ENCODE peak calls at places on chromosomes 16 and 17, in seven cellular contexts. One of them, this sample, is unnamed.

GRCh38 chr17:50332196-50332595 is 13.7 kb upstream of the XYLT2 start:
- DNase-seq in H1: no peak
- DNase-seq in K562: no peak
- DNase-seq in HepG2: no peak
- DNase-seq in SK-N-SH: no peak
- DNase-seq in HCT116: no peak
- DNase-seq in GM12878: no peak
- DNase-seq in this sample: no peak

GRCh38 chr17:43722921-43723665 is 35.5 kb downstream of the SOST start:
- DNase-seq in HepG2: no peak
- DNase-seq in SK-N-SH: no peak
- DNase-seq in HCT116: no peak
- DNase-seq in K562: no peak
- DNase-seq in H1: no peak
- DNase-seq in GM12878: no peak
- DNase-seq in this sample: no peak

GRCh38 chr17:12622726-12623125 is 43.0 kb upstream of the MYOCD start:
- DNase-seq in H1: no peak
- DNase-seq in SK-N-SH: no peak
- DNase-seq in HepG2: no peak
- DNase-seq in GM12878: no peak
- DNase-seq in HCT116: no peak
- DNase-seq in K562: no peak
- DNase-seq in this sample: no peak

GRCh38 chr16:87608400-87608985 is 6.2 kb downstream of the JPH3 start:
- DNase-seq in HepG2: peak
- DNase-seq in H1: no peak
- DNase-seq in K562: peak
- DNase-seq in SK-N-SH: no peak
- DNase-seq in GM12878: no peak
- DNase-seq in HCT116: no peak
- DNase-seq in this sample: peak

GRCh38 chr16:3444032-3444388 is 530 bp downstream of the NAA60 start:
- DNase-seq in SK-N-SH: peak
- DNase-seq in K562: no peak
- DNase-seq in GM12878: no peak
- DNase-seq in H1: no peak
- DNase-seq in HepG2: peak
- DNase-seq in HCT116: peak
- DNase-seq in this sample: no peak

GRCh38 chr17:19303367-19303776 is 59.2 kb downstream of the B9D1 start:
- DNase-seq in K562: no peak
- DNase-seq in HCT116: no peak
- DNase-seq in H1: no peak
- DNase-seq in GM12878: no peak
- DNase-seq in SK-N-SH: no peak
- DNase-seq in HepG2: no peak
- DNase-seq in this sample: no peak

GRCh38 chr16:30748634-30749445 is 615 bp downstream of the PHKG2 start:
- DNase-seq in GM12878: no peak
- DNase-seq in SK-N-SH: peak
- DNase-seq in K562: peak
- DNase-seq in H1: no peak
- DNase-seq in HCT116: no peak
- DNase-seq in HepG2: no peak
- DNase-seq in this sample: peak

GRCh38 chr17:8826808-8827435 is 27.8 kb upstream of the MFSD6L start:
- DNase-seq in HepG2: no peak
- DNase-seq in GM12878: no peak
- DNase-seq in H1: no peak
- DNase-seq in SK-N-SH: no peak
- DNase-seq in K562: no peak
- DNase-seq in HCT116: no peak
- DNase-seq in this sample: no peak

GRCh38 chr17:57706761-57707160 is 38.3 kb downstream of the CCDC182 start:
- DNase-seq in K562: no peak
- DNase-seq in HCT116: no peak
- DNase-seq in GM12878: no peak
- DNase-seq in SK-N-SH: no peak
- DNase-seq in HepG2: no peak
- DNase-seq in H1: no peak
- DNase-seq in this sample: no peak

GRCh38 chr17:71427801-71428200 is 693.0 kb upstream of the SOX9 start:
- DNase-seq in SK-N-SH: no peak
- DNase-seq in HCT116: no peak
- DNase-seq in H1: no peak
- DNase-seq in GM12878: no peak
- DNase-seq in K562: no peak
- DNase-seq in HepG2: no peak
- DNase-seq in this sample: peak

GRCh38 chr17:76414334-76415295 is 30.2 kb downstream of the SPHK1 start:
- DNase-seq in HCT116: no peak
- DNase-seq in HepG2: no peak
- DNase-seq in SK-N-SH: peak
- DNase-seq in K562: peak
- DNase-seq in GM12878: no peak
- DNase-seq in H1: no peak
- DNase-seq in this sample: no peak

GRCh38 chr17:77331161-77331864 is 190.5 kb downstream of the SEC14L1 start:
- DNase-seq in GM12878: peak
- DNase-seq in SK-N-SH: peak
- DNase-seq in H1: peak
- DNase-seq in K562: peak
- DNase-seq in HepG2: peak
- DNase-seq in HCT116: peak
- DNase-seq in this sample: peak

GRCh38 chr17:57365420-57365819 is 109.1 kb downstream of the MSI2 start:
- DNase-seq in H1: no peak
- DNase-seq in GM12878: no peak
- DNase-seq in HepG2: peak
- DNase-seq in HCT116: no peak
- DNase-seq in K562: peak
- DNase-seq in SK-N-SH: no peak
- DNase-seq in this sample: no peak

GRCh38 chr17:37769050-37769449 is 24.2 kb upstream of the HNF1B start:
- DNase-seq in GM12878: no peak
- DNase-seq in K562: no peak
- DNase-seq in HCT116: no peak
- DNase-seq in SK-N-SH: no peak
- DNase-seq in HepG2: no peak
- DNase-seq in H1: no peak
- DNase-seq in this sample: no peak

GRCh38 chr17:30101686-30102390 is 14.8 kb upstream of the NSRP1 start:
- DNase-seq in GM12878: no peak
- DNase-seq in SK-N-SH: no peak
- DNase-seq in K562: no peak
- DNase-seq in HepG2: no peak
- DNase-seq in H1: no peak
- DNase-seq in HCT116: no peak
- DNase-seq in this sample: no peak

GRCh38 chr17:77708049-77708448 is 250.5 kb upstream of the TNRC6C start:
- DNase-seq in HCT116: no peak
- DNase-seq in GM12878: no peak
- DNase-seq in SK-N-SH: no peak
- DNase-seq in HepG2: no peak
- DNase-seq in K562: no peak
- DNase-seq in H1: no peak
- DNase-seq in this sample: no peak

GRCh38 chr17:16048797-16049449 is 49.3 kb downstream of the TTC19 start:
- DNase-seq in SK-N-SH: no peak
- DNase-seq in GM12878: no peak
- DNase-seq in H1: no peak
- DNase-seq in HCT116: no peak
- DNase-seq in HepG2: no peak
- DNase-seq in K562: no peak
- DNase-seq in this sample: no peak

GRCh38 chr17:28477928-28478327 is 4.5 kb downstream of the SLC13A2 start:
- DNase-seq in H1: no peak
- DNase-seq in SK-N-SH: no peak
- DNase-seq in GM12878: no peak
- DNase-seq in HCT116: no peak
- DNase-seq in HepG2: no peak
- DNase-seq in K562: no peak
- DNase-seq in this sample: no peak

GRCh38 chr17:46928472-46929261 is 5.7 kb downstream of the GOSR2 start:
- DNase-seq in HepG2: no peak
- DNase-seq in H1: no peak
- DNase-seq in K562: no peak
- DNase-seq in HCT116: no peak
- DNase-seq in GM12878: no peak
- DNase-seq in SK-N-SH: no peak
- DNase-seq in this sample: no peak

GRCh38 chr16:87956169-87956770 is 5.0 kb downstream of the BANP start:
- DNase-seq in H1: no peak
- DNase-seq in GM12878: peak
- DNase-seq in K562: peak
- DNase-seq in HCT116: no peak
- DNase-seq in HepG2: no peak
- DNase-seq in SK-N-SH: no peak
- DNase-seq in this sample: no peak

DNA sequence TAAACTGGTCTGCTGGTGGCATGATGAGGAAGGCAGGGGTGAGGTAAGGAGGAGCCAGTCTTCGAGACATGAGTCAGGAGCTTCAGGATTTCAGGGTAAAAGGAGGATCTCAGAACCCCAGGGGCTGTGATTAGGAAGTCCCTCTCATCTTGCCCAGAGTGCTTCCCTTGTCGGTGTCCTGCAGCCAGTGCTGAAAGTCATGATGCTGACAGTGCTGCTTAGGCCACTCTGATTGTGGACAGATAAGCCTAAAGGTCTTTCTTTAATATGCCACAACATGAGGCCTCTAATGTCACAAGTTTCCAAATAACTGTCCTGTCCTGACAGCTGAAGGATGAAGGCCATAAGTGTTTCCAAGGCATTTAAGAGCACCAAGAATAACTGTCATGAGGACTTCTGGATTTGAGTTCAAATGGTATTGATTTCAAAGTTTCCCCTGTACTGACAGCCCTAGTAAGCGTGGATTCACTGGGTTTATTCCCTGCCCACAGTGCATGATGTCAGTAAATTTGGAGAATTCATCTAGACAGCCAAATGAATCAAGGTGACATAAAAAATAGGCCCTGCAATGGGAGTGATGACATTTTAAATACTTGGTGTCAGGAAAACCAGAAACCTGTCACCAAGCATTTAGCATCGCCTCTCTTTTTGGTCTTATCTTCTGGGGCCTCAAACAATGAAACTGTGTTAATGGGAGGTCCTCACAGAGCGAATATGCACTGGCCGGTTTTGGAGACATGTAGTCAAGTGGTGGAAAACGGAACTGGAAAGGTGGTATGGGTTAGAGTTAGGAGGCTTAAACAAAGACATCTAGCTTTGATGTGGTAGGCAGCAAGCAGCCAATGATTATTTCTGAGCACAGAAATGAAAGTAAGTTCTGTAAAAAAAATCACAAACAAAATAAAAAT is 29.2 kb downstream of the COG4 start:
- DNase-seq in SK-N-SH: no peak
- DNase-seq in H1: no peak
- DNase-seq in HepG2: no peak
- DNase-seq in K562: no peak
- DNase-seq in HCT116: no peak
- DNase-seq in GM12878: no peak
- DNase-seq in this sample: no peak
- TF ChIP-seq JUND in SK-N-SH: no peak
- TF ChIP-seq JUND in H1: no peak
- TF ChIP-seq JUND in HepG2: no peak
- TF ChIP-seq JUND in K562: no peak
- TF ChIP-seq JUND in HCT116: no peak
- TF ChIP-seq JUND in GM12878: no peak
- TF ChIP-seq JUND in this sample: no peak

GRCh38 chr16:640614-641013 is 1.0 kb upstream of the MCRIP2 start:
- DNase-seq in HepG2: no peak
- DNase-seq in K562: no peak
- DNase-seq in GM12878: no peak
- DNase-seq in H1: no peak
- DNase-seq in HCT116: no peak
- DNase-seq in SK-N-SH: no peak
- DNase-seq in this sample: no peak
- TF ChIP-seq JUND in HepG2: no peak
- TF ChIP-seq JUND in K562: no peak
- TF ChIP-seq JUND in GM12878: no peak
- TF ChIP-seq JUND in H1: no peak
- TF ChIP-seq JUND in HCT116: no peak
- TF ChIP-seq JUND in SK-N-SH: no peak
- TF ChIP-seq JUND in this sample: no peak

GRCh38 chr16:67537270-67537635 is 8.6 kb downstream of the RIPOR1 start:
- DNase-seq in SK-N-SH: peak
- DNase-seq in GM12878: no peak
- DNase-seq in HCT116: no peak
- DNase-seq in H1: no peak
- DNase-seq in K562: no peak
- DNase-seq in HepG2: no peak
- DNase-seq in this sample: no peak
- TF ChIP-seq JUND in SK-N-SH: no peak
- TF ChIP-seq JUND in GM12878: no peak
- TF ChIP-seq JUND in HCT116: no peak
- TF ChIP-seq JUND in H1: no peak
- TF ChIP-seq JUND in K562: no peak
- TF ChIP-seq JUND in HepG2: no peak
- TF ChIP-seq JUND in this sample: no peak

GRCh38 chr16:77223184-77223583 is 24.0 kb downstream of the SYCE1L start:
- DNase-seq in SK-N-SH: peak
- DNase-seq in K562: peak
- DNase-seq in HepG2: no peak
- DNase-seq in H1: no peak
- DNase-seq in GM12878: no peak
- DNase-seq in HCT116: no peak
- DNase-seq in this sample: no peak

GRCh38 chr16:77219437-77219836 is 20.2 kb downstream of the SYCE1L start:
- DNase-seq in SK-N-SH: no peak
- DNase-seq in HCT116: no peak
- DNase-seq in K562: no peak
- DNase-seq in GM12878: no peak
- DNase-seq in HepG2: no peak
- DNase-seq in H1: no peak
- DNase-seq in this sample: no peak

GRCh38 chr16:77225182-77225581 is 26.0 kb downstream of the SYCE1L start:
- DNase-seq in HepG2: no peak
- DNase-seq in SK-N-SH: no peak
- DNase-seq in HCT116: no peak
- DNase-seq in K562: no peak
- DNase-seq in H1: no peak
- DNase-seq in GM12878: no peak
- DNase-seq in this sample: no peak

GRCh38 chr16:77221482-77221881 is 22.3 kb downstream of the SYCE1L start:
- DNase-seq in GM12878: no peak
- DNase-seq in HCT116: no peak
- DNase-seq in SK-N-SH: no peak
- DNase-seq in K562: no peak
- DNase-seq in HepG2: no peak
- DNase-seq in H1: no peak
- DNase-seq in this sample: no peak

DNA sequence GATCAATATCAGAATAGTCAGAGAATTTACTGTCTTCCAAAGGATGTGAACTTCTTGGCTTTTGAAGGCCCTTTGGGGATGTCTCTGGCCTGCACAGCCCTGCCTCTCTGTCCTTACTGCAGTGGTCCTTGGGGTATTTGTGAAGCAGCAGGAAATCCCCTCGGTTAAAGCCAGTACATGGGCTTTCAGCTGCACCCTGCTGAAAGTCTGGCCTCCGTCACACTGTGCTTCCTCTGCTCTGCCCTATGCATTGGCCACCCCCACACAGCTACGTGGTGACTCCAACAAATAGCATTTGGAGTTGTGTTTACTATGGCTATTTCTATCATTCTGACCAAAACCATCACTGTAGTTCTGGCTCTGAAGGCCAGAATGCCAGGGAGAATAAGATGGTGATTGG is 21.2 kb downstream of the SYCE1L start:
- DNase-seq in HCT116: no peak
- DNase-seq in SK-N-SH: no peak
- DNase-seq in H1: no peak
- DNase-seq in HepG2: no peak
- DNase-seq in K562: no peak
- DNase-seq in GM12878: peak
- DNase-seq in this sample: no peak
- TF ChIP-seq JUND in HCT116: no peak
- TF ChIP-seq JUND in SK-N-SH: no peak
- TF ChIP-seq JUND in H1: no peak
- TF ChIP-seq JUND in HepG2: no peak
- TF ChIP-seq JUND in K562: no peak
- TF ChIP-seq JUND in GM12878: no peak
- TF ChIP-seq JUND in this sample: no peak

This sample was measured in T47D.